ENCODE peak calls at places on chromosomes 11 and 22, in ten cellular contexts. X, D, L, B, J, H, S, M, T and I are unnamed samples.

GRCh38 chr22:38213319-38214247 is 11.8 kb downstream of the MAFF start:
- DNase-seq in X (no peak), D (no peak), L (no peak), B (no peak), J (no peak), H (no peak), S (no peak), M (no peak), T (no peak), I (peak)

GRCh38 chr11:14907411-14908213 is 15.6 kb upstream of the CYP2R1 start:
- DNase-seq in X (peak), D (peak), L (peak), B (peak), J (peak), H (peak), S (peak), M (peak), T (peak), I (peak)

GRCh38 chr11:31419669-31420068 is 50.0 kb downstream of the DNAJC24 start:
- DNase-seq in X (no peak), D (no peak), L (no peak), B (no peak), J (no peak), H (no peak), S (no peak), M (no peak), T (no peak), I (no peak)

GRCh38 chr11:29629281-29629680 is 387.5 kb downstream of the KCNA4 start:
- DNase-seq in X (no peak), D (no peak), L (no peak), B (no peak), J (peak), H (peak), S (no peak), M (no peak), T (no peak), I (no peak)

GRCh38 chr22:24284747-24285203 is 14.1 kb downstream of the SPECC1L start:
- DNase-seq in X (no peak), D (no peak), L (no peak), B (no peak), J (no peak), H (no peak), S (peak), M (no peak), T (no peak), I (no peak)

GRCh38 chr11:44813401-44813800 is 86.6 kb downstream of the TSPAN18 start:
- DNase-seq in X (no peak), D (no peak), L (no peak), B (no peak), J (no peak), H (no peak), S (no peak), M (no peak), T (no peak), I (no peak)

GRCh38 chr11:44005956-44006355 is 41.8 kb upstream of the ACCSL start:
- DNase-seq in X (peak), D (no peak), L (no peak), B (no peak), J (no peak), H (no peak), S (no peak), M (no peak), T (no peak), I (no peak)

GRCh38 chr11:117143390-117143789 is 697 bp upstream of the PAFAH1B2 start:
- DNase-seq in X (peak), D (peak), L (peak), B (no peak), J (peak), H (peak), S (peak), M (peak), T (peak), I (peak)

GRCh38 chr11:92104349-92104748 is 120.3 kb upstream of the FAT3 start:
- DNase-seq in X (no peak), D (no peak), L (no peak), B (no peak), J (no peak), H (no peak), S (no peak), M (no peak), T (no peak), I (no peak)

GRCh38 chr22:24063361-24063760 is 52.3 kb downstream of the CABIN1 start:
- DNase-seq in X (no peak), D (no peak), L (no peak), B (no peak), J (no peak), H (no peak), S (no peak), M (no peak), T (no peak), I (no peak)

GRCh38 chr22:24583221-24583971 is 9.5 kb downstream of the LRRC75B start:
- DNase-seq in X (no peak), D (no peak), L (no peak), B (no peak), J (peak), H (peak), S (peak), M (no peak), T (peak), I (no peak)

GRCh38 chr11:43718373-43718772 is 37.8 kb downstream of the HSD17B12 start:
- DNase-seq in X (no peak), D (no peak), L (no peak), B (no peak), J (no peak), H (no peak), S (no peak), M (no peak), T (no peak), I (no peak)

GRCh38 chr11:118618115-118618990 is 10.9 kb downstream of the PHLDB1 start:
- DNase-seq in X (peak), D (peak), L (peak), B (peak), J (peak), H (peak), S (peak), M (peak), T (no peak), I (no peak)

GRCh38 chr22:46076651-46077339 is 73.5 kb upstream of the PPARA start:
- DNase-seq in X (no peak), D (peak), L (peak), B (no peak), J (peak), H (peak), S (peak), M (peak), T (peak), I (no peak)

GRCh38 chr11:111633756-111634362 is 31.6 kb downstream of the SIK2 start:
- DNase-seq in X (no peak), D (no peak), L (no peak), B (no peak), J (peak), H (peak), S (peak), M (no peak), T (no peak), I (peak)

GRCh38 chr22:20965888-20966855 is 883 bp upstream of the AIFM3 start:
- DNase-seq in X (peak), D (no peak), L (no peak), B (no peak), J (no peak), H (no peak), S (no peak), M (no peak), T (no peak), I (no peak)

GRCh38 chr22:39519681-39520053 is 695 bp upstream of the ATF4 start:
- DNase-seq in X (peak), D (no peak), L (peak), B (peak), J (peak), H (peak), S (peak), M (peak), T (peak), I (peak)

GRCh38 chr22:19882446-19883381 is 28.0 kb upstream of the GNB1L start:
- DNase-seq in X (peak), D (peak), L (no peak), B (no peak), J (no peak), H (no peak), S (no peak), M (peak), T (peak), I (no peak)

GRCh38 chr11:110509485-110509884 is 79.7 kb downstream of the FDX1 start:
- DNase-seq in X (no peak), D (no peak), L (no peak), B (no peak), J (no peak), H (no peak), S (no peak), M (no peak), T (no peak), I (no peak)

GRCh38 chr11:104892723-104893511 is 5.3 kb downstream of the CASP12 start:
- DNase-seq in X (no peak), D (no peak), L (no peak), B (no peak), J (peak), H (peak), S (peak), M (no peak), T (no peak), I (no peak)

GRCh38 chr11:65885808-65886536 is 2.3 kb downstream of the FIBP start:
- DNase-seq in X (no peak), D (peak), L (no peak), B (no peak), J (no peak), H (no peak), S (no peak), M (no peak), T (no peak), I (no peak)

GRCh38 chr22:42462016-42462415 is 29.8 kb upstream of the NFAM1 start:
- DNase-seq in X (no peak), D (no peak), L (no peak), B (no peak), J (no peak), H (no peak), S (no peak), M (no peak), T (no peak), I (no peak)

GRCh38 chr11:108592591-108593213 is 866 bp downstream of the EXPH5 start:
- DNase-seq in X (peak), D (peak), L (peak), B (no peak), J (no peak), H (no peak), S (no peak), M (peak), T (peak), I (peak)

GRCh38 chr11:46475926-46476545 is 84.5 kb upstream of the CHRM4 start:
- DNase-seq in X (no peak), D (no peak), L (no peak), B (no peak), J (no peak), H (no peak), S (no peak), M (no peak), T (no peak), I (peak)

GRCh38 chr22:31870890-31871289 is 73.4 kb upstream of the YWHAH start:
- DNase-seq in X (no peak), D (no peak), L (peak), B (no peak), J (peak), H (peak), S (no peak), M (no peak), T (peak), I (no peak)

GRCh38 chr11:45411221-45411946 is 125.2 kb upstream of the SYT13 start:
- DNase-seq in X (no peak), D (no peak), L (no peak), B (no peak), J (peak), H (peak), S (peak), M (no peak), T (no peak), I (no peak)

GRCh38 chr22:30591191-30591587 is 521 bp downstream of the PES1 start:
- DNase-seq in X (no peak), D (no peak), L (no peak), B (no peak), J (peak), H (peak), S (peak), M (no peak), T (no peak), I (no peak)

GRCh38 chr22:43305806-43306205 is 37.4 kb downstream of the SCUBE1 start:
- DNase-seq in X (no peak), D (no peak), L (no peak), B (no peak), J (no peak), H (no peak), S (no peak), M (no peak), T (no peak), I (no peak)

GRCh38 chr11:120682026-120682649 is 170.6 kb downstream of the GRIK4 start:
- DNase-seq in X (no peak), D (no peak), L (no peak), B (no peak), J (no peak), H (no peak), S (no peak), M (no peak), T (no peak), I (no peak)

GRCh38 chr22:29306830-29307657 is 594 bp downstream of the GAS2L1 start:
- DNase-seq in X (peak), D (peak), L (peak), B (peak), J (peak), H (peak), S (peak), M (peak), T (peak), I (no peak)

GRCh38 chr22:45159652-45160462 is 3.9 kb upstream of the NUP50 start:
- DNase-seq in X (peak), D (no peak), L (no peak), B (no peak), J (no peak), H (peak), S (peak), M (no peak), T (peak), I (no peak)

GRCh38 chr11:26947379-26947844 is 46.5 kb upstream of the FIBIN start:
- DNase-seq in X (peak), D (no peak), L (peak), B (peak), J (peak), H (peak), S (peak), M (peak), T (no peak), I (no peak)

GRCh38 chr11:19812096-19812495 is 99.5 kb downstream of the NAV2 start:
- DNase-seq in X (no peak), D (no peak), L (no peak), B (no peak), J (no peak), H (no peak), S (no peak), M (no peak), T (no peak), I (no peak)

GRCh38 chr11:92702037-92702436 is 267.4 kb upstream of the MTNR1B start:
- DNase-seq in X (no peak), D (no peak), L (no peak), B (no peak), J (no peak), H (no peak), S (no peak), M (no peak), T (no peak), I (no peak)

GRCh38 chr11:119590651-119591308 is 138.2 kb downstream of the NECTIN1 start:
- DNase-seq in X (no peak), D (no peak), L (peak), B (no peak), J (no peak), H (no peak), S (no peak), M (no peak), T (no peak), I (no peak)

GRCh38 chr11:126146454-126147192 is 64.8 kb downstream of the RPUSD4 start:
- DNase-seq in X (no peak), D (no peak), L (no peak), B (no peak), J (no peak), H (no peak), S (no peak), M (no peak), T (no peak), I (no peak)

GRCh38 chr11:111775024-111775710 is 9.0 kb upstream of the PPP2R1B start:
- DNase-seq in X (no peak), D (no peak), L (no peak), B (peak), J (no peak), H (peak), S (peak), M (peak), T (peak), I (no peak)

GRCh38 chr22:35380013-35380412 is 883 bp upstream of the HMOX1 start:
- DNase-seq in X (peak), D (no peak), L (no peak), B (no peak), J (no peak), H (no peak), S (peak), M (no peak), T (no peak), I (no peak)

GRCh38 chr22:35379146-35379993 is 1.5 kb upstream of the HMOX1 start:
- DNase-seq in X (peak), D (no peak), L (no peak), B (no peak), J (no peak), H (no peak), S (no peak), M (no peak), T (no peak), I (no peak)

GRCh38 chr22:35378547-35379078 is 2.3 kb upstream of the HMOX1 start:
- DNase-seq in X (no peak), D (no peak), L (no peak), B (no peak), J (no peak), H (no peak), S (no peak), M (no peak), T (no peak), I (no peak)

GRCh38 chr22:35381424-35381772 is 502 bp downstream of the HMOX1 start:
- DNase-seq in X (no peak), D (no peak), L (no peak), B (no peak), J (no peak), H (no peak), S (no peak), M (peak), T (no peak), I (no peak)

DNA sequence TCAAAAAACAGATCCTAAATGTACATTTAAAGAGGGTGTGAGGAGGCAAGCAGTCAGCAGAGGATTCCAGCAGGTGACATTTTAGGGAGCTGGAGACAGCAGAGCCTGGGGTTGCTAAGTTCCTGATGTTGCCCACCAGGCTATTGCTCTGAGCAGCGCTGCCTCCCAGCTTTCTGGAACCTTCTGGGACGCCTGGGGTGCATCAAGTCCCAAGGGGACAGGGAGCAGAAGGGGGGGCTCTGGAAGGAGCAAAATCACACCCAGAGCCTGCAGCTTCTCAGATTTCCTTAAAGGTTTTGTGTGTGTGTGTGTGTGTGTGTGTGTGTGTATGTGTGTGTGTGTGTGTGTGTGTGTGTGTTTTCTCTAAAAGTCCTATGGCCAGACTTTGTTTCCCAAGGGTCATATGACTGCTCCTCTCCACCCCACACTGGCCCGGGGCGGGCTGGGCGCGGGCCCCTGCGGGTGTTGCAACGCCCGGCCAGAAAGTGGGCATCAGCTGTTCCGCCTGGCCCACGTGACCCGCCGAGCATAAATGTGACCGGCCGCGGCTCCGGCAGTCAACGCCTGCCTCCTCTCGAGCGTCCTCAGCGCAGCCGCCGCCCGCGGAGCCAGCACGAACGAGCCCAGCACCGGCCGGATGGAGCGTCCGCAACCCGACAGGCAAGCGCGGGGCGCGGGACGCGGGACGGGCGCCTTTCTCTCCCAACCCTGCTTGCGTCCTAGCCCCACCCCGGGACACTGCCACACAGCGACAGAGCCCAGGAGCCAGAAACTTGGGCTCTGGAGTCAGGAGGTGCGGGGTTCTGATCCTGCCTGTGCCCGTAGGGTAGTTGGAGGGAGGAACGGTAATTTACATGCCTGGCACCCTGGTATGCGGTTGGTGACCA is at the start of gene HMOX1:
- DNase-seq in X (peak), D (peak), L (peak), B (peak), J (peak), H (peak), S (peak), M (peak), T (peak), I (peak)
- TF ChIP-seq CTCF in X (no peak), D (peak), L (peak), B (peak), J (no peak), H (no peak), S (peak), M (peak), T (peak), I (no peak)

GRCh38 chr11:64037027-64037633 is 1.4 kb downstream of the FLRT1 start:
- DNase-seq in X (no peak), D (no peak), L (no peak), B (no peak), J (no peak), H (no peak), S (no peak), M (no peak), T (no peak), I (no peak)
- H3K4me3 ChIP-seq in X (peak), D (no peak), L (no peak), B (peak), J (no peak), H (no peak), S (no peak), M (no peak), T (no peak), I (no peak)

GRCh38 chr11:406796-407650 is 7.8 kb downstream of the SIGIRR start:
- DNase-seq in X (peak), D (peak), L (peak), B (peak), J (peak), H (peak), S (peak), M (peak), T (peak), I (peak)
- TF ChIP-seq CTCF in X (no peak), D (no peak), L (peak), B (peak), J (no peak), H (no peak), S (no peak), M (no peak), T (no peak), I (peak)

GRCh38 chr11:78350646-78351165 is 66.9 kb downstream of the GAB2 start:
- DNase-seq in X (peak), D (no peak), L (no peak), B (peak), J (peak), H (peak), S (peak), M (no peak), T (no peak), I (no peak)

GRCh38 chr11:78349614-78350013 is 68.0 kb downstream of the GAB2 start:
- DNase-seq in X (no peak), D (no peak), L (no peak), B (no peak), J (peak), H (peak), S (peak), M (no peak), T (no peak), I (no peak)

GRCh38 chr11:78349114-78349513 is 68.5 kb downstream of the GAB2 start:
- DNase-seq in X (no peak), D (no peak), L (no peak), B (no peak), J (no peak), H (no peak), S (no peak), M (no peak), T (no peak), I (no peak)

GRCh38 chr11:78351193-78351592 is 66.4 kb downstream of the GAB2 start:
- DNase-seq in X (no peak), D (no peak), L (no peak), B (no peak), J (no peak), H (no peak), S (no peak), M (no peak), T (no peak), I (no peak)

DNA sequence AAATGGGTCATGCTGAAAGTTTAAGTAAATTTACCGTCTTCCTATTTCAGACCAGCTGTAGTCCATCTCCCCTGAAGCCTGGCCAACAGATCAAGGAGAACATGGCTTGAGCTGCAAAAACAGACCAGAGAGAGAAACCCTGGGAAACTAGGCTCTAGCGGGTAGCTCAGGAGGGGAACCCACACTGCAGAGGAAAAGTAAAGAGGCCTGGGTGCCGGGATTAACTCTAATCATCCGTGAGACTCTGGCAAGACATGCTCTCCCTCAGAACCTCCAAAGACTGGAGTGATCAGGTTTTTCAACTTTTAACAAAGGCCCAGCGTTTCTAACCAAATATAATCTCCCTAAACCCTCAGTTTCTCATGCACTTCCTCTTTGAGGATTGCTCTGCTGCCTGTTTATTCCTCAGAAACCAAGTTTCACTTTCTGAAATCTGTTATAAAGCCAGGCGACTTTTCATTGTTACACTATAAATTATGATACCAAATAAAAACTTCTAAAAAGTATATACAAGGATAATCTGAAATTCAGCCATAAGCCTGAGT is 67.4 kb downstream of the GAB2 start:
- DNase-seq in X (peak), D (no peak), L (no peak), B (no peak), J (peak), H (peak), S (peak), M (no peak), T (no peak), I (no peak)
- H3K4me3 ChIP-seq in X (peak), D (peak), L (no peak), B (peak), J (peak), H (no peak), S (peak), M (peak), T (no peak), I (no peak)

GRCh38 chr22:48719978-48720661 is 1107.6 kb downstream of the BRD1 start:
- DNase-seq in X (no peak), D (no peak), L (no peak), B (no peak), J (no peak), H (no peak), S (no peak), M (no peak), T (no peak), I (no peak)
- TF ChIP-seq CTCF in X (no peak), D (no peak), L (no peak), B (no peak), J (no peak), H (no peak), S (no peak), M (no peak), T (no peak), I (no peak)